ENCODE peak calls at places on chromosomes 6 and 20, in seven cellular contexts. C, Z, D, T, Q, S and A are unnamed samples.

GRCh38 chr6:41184761-41185160 is 16.2 kb downstream of the TREML2 start:
- DNase-seq in S (no peak), D (no peak), C (no peak), T (no peak), Q (no peak), Z (no peak), A (no peak)

GRCh38 chr20:33685328-33686007 is 717 bp downstream of the E2F1 start:
- DNase-seq in D (peak), T (peak), S (peak), Z (peak), C (peak), Q (peak), A (peak)

GRCh38 chr6:155417454-155417853 is 38.2 kb downstream of the NOX3 start:
- DNase-seq in Q (peak), Z (no peak), S (no peak), C (no peak), T (no peak), D (no peak), A (peak)

GRCh38 chr6:105509506-105510331 is 106.8 kb upstream of the PREP start:
- DNase-seq in Q (no peak), S (no peak), C (no peak), D (no peak), Z (peak), T (peak), A (no peak)

GRCh38 chr20:33434434-33434833 is 9.1 kb downstream of the SNTA1 start:
- DNase-seq in S (no peak), D (no peak), T (no peak), C (no peak), Q (no peak), Z (no peak), A (no peak)

GRCh38 chr20:62936996-62937352 is 973 bp upstream of the GID8 start:
- DNase-seq in Q (peak), D (no peak), S (no peak), Z (peak), T (no peak), C (peak), A (peak)

GRCh38 chr6:85191656-85192055 is 258.2 kb upstream of the NT5E start:
- DNase-seq in Q (no peak), Z (no peak), D (no peak), C (no peak), S (no peak), T (no peak), A (no peak)

GRCh38 chr6:43575105-43575771 is 600 bp downstream of the XPO5 start:
- DNase-seq in Q (no peak), C (peak), S (peak), D (peak), T (peak), Z (no peak), A (no peak)

GRCh38 chr6:155832596-155832995 is 377.0 kb upstream of the NOX3 start:
- DNase-seq in D (no peak), C (no peak), T (no peak), Q (peak), Z (peak), S (no peak), A (no peak)

GRCh38 chr6:159169193-159169555 is at the start of gene FNDC1:
- DNase-seq in Z (peak), T (peak), S (peak), Q (peak), C (peak), D (peak), A (peak)

GRCh38 chr20:25148181-25148981 is 47.1 kb upstream of the ENTPD6 start:
- DNase-seq in S (peak), Q (peak), D (no peak), Z (no peak), C (no peak), T (no peak), A (no peak)

GRCh38 chr6:38018755-38019165 is 199.2 kb downstream of the ZFAND3 start:
- DNase-seq in C (no peak), Z (no peak), D (no peak), S (no peak), Q (no peak), T (no peak), A (no peak)

GRCh38 chr20:3904224-3904623 is 15.0 kb downstream of the PANK2 start:
- DNase-seq in Q (no peak), C (no peak), S (no peak), T (no peak), Z (no peak), D (no peak), A (no peak)

GRCh38 chr6:111686249-111686997 is 80.7 kb upstream of the TRAF3IP2 start:
- DNase-seq in Z (no peak), D (no peak), Q (no peak), C (no peak), T (peak), S (no peak), A (no peak)

GRCh38 chr20:53369871-53370270 is 223.8 kb downstream of the ZNF217 start:
- DNase-seq in D (no peak), C (no peak), T (no peak), Z (no peak), Q (no peak), S (no peak), A (no peak)

GRCh38 chr20:40949346-40949745 is 79.3 kb upstream of the TOP1 start:
- DNase-seq in Z (no peak), C (no peak), Q (no peak), D (no peak), S (no peak), T (no peak), A (no peak)

GRCh38 chr20:19582782-19583181 is 175.3 kb upstream of the RIN2 start:
- DNase-seq in Q (no peak), D (no peak), T (no peak), C (no peak), S (no peak), Z (no peak), A (no peak)

GRCh38 chr6:97626586-97627441 is 343.8 kb upstream of the MMS22L start:
- DNase-seq in Z (no peak), C (peak), T (no peak), D (no peak), S (no peak), Q (no peak), A (no peak)

GRCh38 chr6:168021581-168021980 is 24.1 kb downstream of the KIF25 start:
- DNase-seq in S (no peak), Q (no peak), D (no peak), T (no peak), C (no peak), Z (no peak), A (no peak)

GRCh38 chr6:30912746-30913520 is 1.1 kb upstream of the VARS2 start:
- DNase-seq in C (no peak), D (no peak), T (no peak), Q (no peak), S (no peak), Z (no peak), A (no peak)

GRCh38 chr6:74551896-74552295 is 654.0 kb downstream of the COL12A1 start:
- DNase-seq in T (no peak), D (no peak), S (no peak), Q (no peak), C (no peak), Z (no peak), A (no peak)